ENCODE peak calls at places on chromosome 18, in six cellular contexts. One of them, this sample, is unnamed.

GRCh38 chr18:53147472-53147871 is 807.5 kb downstream of the DCC start:
- DNase-seq in NCI-H1417: peak; percentile 35
- DNase-seq in NCI-H460: no peak
- DNase-seq in cerebellar cortex: no peak
- DNase-seq in GM23248: no peak
- DNase-seq in activated CD4-positive, alpha-beta T cell treated with anti-CD3 and anti-CD28 coated beads for 48 hours: no peak
- DNase-seq in this sample: no peak

GRCh38 chr18:76494541-76495403 is at the start of gene ZNF516:
- DNase-seq in NCI-H460: no peak
- DNase-seq in cerebellar cortex: peak; percentile 24
- DNase-seq in activated CD4-positive, alpha-beta T cell treated with anti-CD3 and anti-CD28 coated beads for 48 hours: peak; percentile 44
- DNase-seq in NCI-H1417: peak; percentile 89
- DNase-seq in GM23248: peak; percentile 79
- DNase-seq in this sample: peak; percentile 49

GRCh38 chr18:43893001-43893637 is 615.8 kb upstream of the SYT4 start:
- DNase-seq in NCI-H460: peak; percentile 1
- DNase-seq in GM23248: peak; percentile 96
- DNase-seq in activated CD4-positive, alpha-beta T cell treated with anti-CD3 and anti-CD28 coated beads for 48 hours: no peak
- DNase-seq in cerebellar cortex: no peak
- DNase-seq in NCI-H1417: no peak
- DNase-seq in this sample: peak; percentile 69

GRCh38 chr18:26981373-26982082 is 116.0 kb upstream of the AQP4 start:
- DNase-seq in GM23248: no peak
- DNase-seq in activated CD4-positive, alpha-beta T cell treated with anti-CD3 and anti-CD28 coated beads for 48 hours: no peak
- DNase-seq in NCI-H460: no peak
- DNase-seq in NCI-H1417: peak; percentile 99
- DNase-seq in cerebellar cortex: no peak
- DNase-seq in this sample: no peak

GRCh38 chr18:37663446-37663845 is 97.8 kb upstream of the CELF4 start:
- DNase-seq in NCI-H1417: no peak
- DNase-seq in NCI-H460: no peak
- DNase-seq in activated CD4-positive, alpha-beta T cell treated with anti-CD3 and anti-CD28 coated beads for 48 hours: no peak
- DNase-seq in GM23248: no peak
- DNase-seq in cerebellar cortex: peak; percentile 3
- DNase-seq in this sample: no peak

GRCh38 chr18:68679531-68679930 is 35.4 kb downstream of the TMX3 start:
- DNase-seq in activated CD4-positive, alpha-beta T cell treated with anti-CD3 and anti-CD28 coated beads for 48 hours: no peak
- DNase-seq in cerebellar cortex: peak; percentile 73
- DNase-seq in NCI-H460: no peak
- DNase-seq in NCI-H1417: peak; percentile 25
- DNase-seq in GM23248: peak; percentile 76
- DNase-seq in this sample: peak; percentile 61

GRCh38 chr18:24814521-24814920 is 354.1 kb downstream of the HRH4 start:
- DNase-seq in NCI-H1417: no peak
- DNase-seq in GM23248: no peak
- DNase-seq in activated CD4-positive, alpha-beta T cell treated with anti-CD3 and anti-CD28 coated beads for 48 hours: no peak
- DNase-seq in cerebellar cortex: no peak
- DNase-seq in NCI-H460: no peak
- DNase-seq in this sample: no peak

GRCh38 chr18:10927290-10927979 is 221.9 kb downstream of the PIEZO2 start:
- DNase-seq in GM23248: peak; percentile 84
- DNase-seq in NCI-H1417: no peak
- DNase-seq in activated CD4-positive, alpha-beta T cell treated with anti-CD3 and anti-CD28 coated beads for 48 hours: no peak
- DNase-seq in NCI-H460: no peak
- DNase-seq in cerebellar cortex: no peak
- DNase-seq in this sample: peak; percentile 60